ENCODE peak calls at places on chromosomes 4 and X, in four cellular contexts. F is posterior cingulate gyrus, E is Right ventricle myocardium superior, K is fibroblast of lung. C is an unnamed sample.

GRCh38 chrX:43469391-43470054 is 186.6 kb upstream of the MAOA start:
- DNase-seq in F (no peak), E (no peak), K (no peak), C (no peak)

GRCh38 chr4:158530391-158530790 is 8.7 kb downstream of the RXFP1 start:
- DNase-seq in K (peak), E (no peak), F (no peak), C (no peak)

GRCh38 chrX:46044486-46044885 is 500.7 kb downstream of the ZNF674 start:
- DNase-seq in K (no peak), E (no peak), F (no peak), C (no peak)

GRCh38 chrX:14694631-14695030 is 165.3 kb downstream of the GLRA2 start:
- DNase-seq in E (no peak), F (no peak), K (peak), C (no peak)

GRCh38 chr4:1236103-1236641 is 12.8 kb downstream of the CTBP1 start:
- DNase-seq in F (no peak), K (no peak), E (peak), C (no peak)

GRCh38 chr4:153731239-153731638 is 28.6 kb downstream of the RNF175 start:
- DNase-seq in F (no peak), K (peak), E (no peak), C (no peak)

GRCh38 chrX:40420899-40421729 is 159.7 kb upstream of the ATP6AP2 start:
- DNase-seq in E (peak), F (no peak), K (no peak), C (no peak)

GRCh38 chr4:99856166-99856565 is 38.1 kb downstream of the LAMTOR3 start:
- DNase-seq in E (no peak), F (no peak), K (peak), C (peak)

GRCh38 chr4:112753333-112753732 is 116.4 kb downstream of the LARP7 start:
- DNase-seq in F (no peak), K (no peak), E (no peak), C (no peak)

GRCh38 chr4:73870778-73871177 is 1.6 kb downstream of the CXCL1 start:
- DNase-seq in K (peak), E (no peak), F (no peak), C (no peak)

GRCh38 chr4:1539859-1540600 is 133.8 kb upstream of the NKX1-1 start:
- DNase-seq in F (no peak), E (peak), K (no peak), C (no peak)

GRCh38 chrX:96841325-96841724 is 42.4 kb upstream of the RPA4 start:
- DNase-seq in K (no peak), E (no peak), F (no peak), C (no peak)

GRCh38 chr4:145298885-145299284 is 118.5 kb upstream of the OTUD4 start:
- DNase-seq in F (no peak), K (no peak), E (no peak), C (no peak)

GRCh38 chrX:4787971-4788370 is 1074.5 kb upstream of the PRKX start:
- DNase-seq in E (no peak), F (no peak), K (no peak), C (no peak)

GRCh38 chr4:4549534-4549933 is 7.7 kb upstream of the STX18 start:
- DNase-seq in E (no peak), F (no peak), K (no peak), C (no peak)

GRCh38 chr4:53450773-53451172 is 73.3 kb downstream of the FIP1L1 start:
- DNase-seq in E (no peak), F (no peak), K (no peak), C (no peak)

GRCh38 chr4:159178147-159178541 is 75.3 kb downstream of the RAPGEF2 start:
- DNase-seq in K (peak), F (no peak), E (no peak), C (peak)

GRCh38 chrX:72276478-72276953 is 532 bp downstream of the RPS4X start:
- DNase-seq in E (no peak), K (no peak), F (no peak), C (no peak)

GRCh38 chr4:185548587-185548986 is 13.3 kb upstream of the PDLIM3 start:
- DNase-seq in F (no peak), K (no peak), E (no peak), C (no peak)

GRCh38 chr4:140118931-140119640 is 34.9 kb downstream of the MAML3 start:
- DNase-seq in E (no peak), K (no peak), F (no peak), C (no peak)

GRCh38 chr4:76589402-76589801 is 154.4 kb downstream of the SHROOM3 start:
- DNase-seq in F (no peak), K (peak), E (no peak), C (no peak)

GRCh38 chr4:140308366-140309123 is 64.9 kb upstream of the SCOC start:
- DNase-seq in F (peak), E (peak), K (peak), C (no peak)

GRCh38 chrX:35166023-35166422 is 223.4 kb downstream of the FAM47B start:
- DNase-seq in K (peak), E (no peak), F (no peak), C (no peak)

GRCh38 chrX:75303795-75304194 is 29.9 kb downstream of the UPRT start:
- DNase-seq in F (no peak), E (no peak), K (peak), C (no peak)

GRCh38 chrX:103442536-103442901 is 66.2 kb downstream of the BEX3 start:
- DNase-seq in K (peak), E (no peak), F (no peak), C (no peak)

GRCh38 chrX:99301990-99302389 is 1108.1 kb downstream of the PCDH19 start:
- DNase-seq in E (no peak), F (no peak), K (no peak), C (peak)

GRCh38 chr4:36320130-36320902 is 38.9 kb downstream of the DTHD1 start:
- DNase-seq in F (no peak), E (no peak), K (no peak), C (no peak)

GRCh38 chr4:84221704-84222103 is 277.4 kb downstream of the NKX6-1 start:
- DNase-seq in K (no peak), E (no peak), F (no peak), C (no peak)

GRCh38 chrX:24790166-24790565 is 96.4 kb downstream of the POLA1 start:
- DNase-seq in K (no peak), F (no peak), E (no peak), C (no peak)